ENCODE peak calls at places on chromosomes 13 and 19, in ten cellular contexts. T is A673, S is astrocyte, Z is tibial nerve, D is stomach, E is left lung, V is ascending aorta, L is K562, R is breast epithelium, O is PC-9. N is an unnamed sample. For H3K27me3, the result is how much of the 10 kb centered on the place peaks cover.

GRCh38 chr13:98910501-98910951 is 67.3 kb downstream of the DOCK9 start:
- DNase-seq in S (peak), T (peak), Z (no peak), V (no peak), E (no peak), R (no peak), D (no peak), L (no peak), O (peak), N (no peak)

GRCh38 chr13:109610517-109610916 is 175.9 kb downstream of the IRS2 start:
- DNase-seq in O (peak), Z (no peak), T (peak), E (peak), S (no peak), V (no peak), R (no peak), D (peak), L (peak), N (no peak)

GRCh38 chr13:113853518-113854237 is 10.2 kb downstream of the GAS6 start:
- DNase-seq in V (no peak), S (no peak), E (peak), O (no peak), L (no peak), T (no peak), R (no peak), D (no peak), Z (no peak), N (no peak)

GRCh38 chr13:112525306-112525945 is 62.5 kb downstream of the TUBGCP3 start:
- DNase-seq in Z (no peak), L (no peak), T (no peak), R (no peak), S (no peak), O (no peak), E (no peak), D (no peak), V (no peak), N (no peak)

GRCh38 chr19:5967994-5968430 is 9.9 kb downstream of the RANBP3 start:
- DNase-seq in T (peak), E (peak), R (peak), Z (peak), S (peak), O (peak), D (peak), L (peak), V (no peak), N (no peak)

GRCh38 chr19:14425696-14426138 is 6.6 kb upstream of the DDX39A start:
- DNase-seq in S (peak), D (no peak), V (no peak), L (no peak), T (no peak), O (no peak), Z (no peak), E (no peak), R (no peak), N (no peak)

GRCh38 chr13:97140611-97141010 is 81.5 kb upstream of the MBNL2 start:
- DNase-seq in V (no peak), O (no peak), D (no peak), S (no peak), T (no peak), L (no peak), Z (no peak), E (no peak), R (no peak), N (no peak)

GRCh38 chr13:113656015-113656588 is 1.9 kb downstream of the ATP4B start:
- DNase-seq in D (peak), L (no peak), V (peak), R (no peak), S (no peak), O (no peak), Z (peak), T (no peak), E (peak), N (no peak)

GRCh38 chr19:56088454-56089215 is 32.5 kb downstream of the ZNF787 start:
- DNase-seq in S (no peak), D (no peak), T (no peak), L (no peak), R (no peak), O (no peak), V (no peak), Z (no peak), E (no peak), N (no peak)

GRCh38 chr13:44523176-44524017 is 52.7 kb downstream of the TSC22D1 start:
- DNase-seq in E (no peak), L (no peak), O (peak), V (no peak), Z (no peak), R (no peak), S (peak), D (no peak), T (peak), N (no peak)

GRCh38 chr13:90519157-90519556 is 828.3 kb upstream of the MIR17HG start:
- DNase-seq in T (no peak), E (no peak), O (no peak), L (no peak), V (no peak), S (no peak), R (no peak), Z (no peak), D (no peak), N (no peak)

GRCh38 chr13:27915301-27916207 is 4.2 kb upstream of the PDX1 start:
- DNase-seq in T (no peak), O (no peak), V (no peak), S (no peak), R (no peak), E (no peak), L (no peak), Z (no peak), D (no peak), N (peak)

GRCh38 chr13:93715866-93716265 is 489.3 kb downstream of the GPC6 start:
- DNase-seq in R (no peak), E (no peak), V (no peak), Z (no peak), D (no peak), T (no peak), L (no peak), O (no peak), S (no peak), N (no peak)

GRCh38 chr13:45231722-45232121 is 30.9 kb upstream of the KCTD4 start:
- DNase-seq in L (no peak), V (no peak), S (peak), D (no peak), Z (no peak), E (no peak), O (no peak), R (no peak), T (no peak), N (no peak)

GRCh38 chr13:109695402-109696190 is 90.8 kb downstream of the IRS2 start:
- DNase-seq in R (no peak), Z (no peak), T (no peak), V (no peak), S (no peak), O (no peak), E (no peak), L (no peak), D (no peak), N (no peak)

GRCh38 chr13:91381371-91381770 is 17.1 kb upstream of the GPC5 start:
- DNase-seq in S (peak), L (no peak), Z (no peak), E (no peak), O (no peak), D (no peak), V (no peak), R (no peak), T (peak), N (no peak)

GRCh38 chr13:20301391-20302071 is 69.4 kb upstream of the GJB6 start:
- DNase-seq in S (peak), D (no peak), E (no peak), Z (peak), L (no peak), O (no peak), T (no peak), V (no peak), R (no peak), N (peak)

GRCh38 chr19:2611483-2612464 is 90.7 kb downstream of the GNG7 start:
- DNase-seq in S (no peak), R (no peak), D (no peak), V (no peak), T (no peak), O (no peak), Z (no peak), L (no peak), E (no peak), N (no peak)

GRCh38 chr13:43937839-43938238 is 58.1 kb downstream of the LACC1 start:
- DNase-seq in O (no peak), V (no peak), Z (no peak), L (no peak), E (no peak), T (no peak), R (no peak), S (no peak), D (no peak), N (no peak)

GRCh38 chr19:11538232-11539036 is at the start of gene CNN1:
- DNase-seq in O (no peak), E (peak), T (peak), L (peak), S (peak), V (peak), Z (no peak), R (peak), D (peak), N (peak)

GRCh38 chr19:23440791-23441190 is 45.5 kb upstream of the ZNF91 start:
- DNase-seq in D (no peak), V (no peak), S (no peak), O (peak), E (no peak), L (peak), Z (no peak), T (no peak), R (no peak), N (peak)

GRCh38 chr13:76489299-76489698 is 396.9 kb downstream of the KCTD12 start:
- DNase-seq in S (no peak), Z (no peak), O (no peak), T (no peak), D (no peak), V (no peak), E (no peak), R (no peak), L (no peak), N (no peak)

GRCh38 chr13:87078947-87079795 is 592.0 kb upstream of the SLITRK5 start:
- DNase-seq in E (no peak), O (no peak), R (no peak), Z (no peak), S (no peak), L (no peak), D (no peak), T (no peak), V (no peak), N (no peak)

DNA sequence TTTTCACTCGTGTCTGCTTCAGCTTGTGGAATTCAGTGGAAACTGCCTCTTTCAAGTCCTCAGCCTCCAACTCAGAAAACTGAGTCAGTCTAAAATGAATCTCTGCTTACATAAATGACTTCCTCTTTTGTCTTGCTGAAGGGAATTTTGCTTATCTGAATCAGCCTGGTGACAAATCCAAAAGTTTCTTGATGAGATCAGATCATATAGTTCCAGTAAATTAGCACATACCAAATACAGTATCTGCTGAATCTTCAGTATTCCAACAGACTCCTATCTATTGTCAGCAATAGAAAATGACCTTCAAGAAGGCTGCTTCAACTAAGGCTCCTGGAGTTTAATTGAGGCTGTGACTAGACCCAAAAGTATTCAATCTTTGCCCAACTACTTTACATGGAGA is 290.0 kb downstream of the MZT1 start:
- DNase-seq in L (no peak), R (no peak), Z (no peak), S (peak), D (no peak), O (no peak), T (no peak), V (no peak), E (no peak), N (no peak)
- H3K27ac ChIP-seq in L (no peak), R (no peak), Z (no peak), S (peak), D (no peak), O (no peak), T (no peak), V (no peak), E (no peak), N (no peak)

DNA sequence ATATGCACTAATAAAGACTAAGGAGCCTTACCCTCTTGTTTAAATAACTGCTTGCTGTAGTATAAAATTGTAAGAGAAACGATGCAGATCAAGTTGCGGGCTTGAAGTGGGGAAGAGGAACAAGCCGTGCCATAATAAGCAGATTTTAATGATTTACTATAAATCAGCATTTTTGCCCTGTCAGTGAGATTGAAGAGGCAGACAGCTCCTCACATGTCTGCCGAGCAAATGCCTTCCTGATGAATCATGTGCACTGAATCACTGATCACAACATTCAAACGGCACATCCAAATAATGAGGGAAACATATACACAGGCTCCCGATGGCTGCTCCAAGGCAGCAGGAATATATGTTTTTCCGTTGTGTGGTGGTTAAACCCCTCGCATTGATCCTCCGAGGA is 282.9 kb downstream of the TSHZ3 start:
- DNase-seq in S (peak), Z (no peak), E (no peak), D (no peak), V (no peak), T (peak), L (no peak), O (no peak), R (no peak), N (no peak)
- H3K4me3 ChIP-seq in S (no peak), Z (no peak), E (no peak), D (no peak), V (no peak), T (no peak), L (no peak), O (no peak), R (no peak), N (no peak)

GRCh38 chr19:42626181-42626580 is 31.5 kb upstream of the CEACAM8 start:
- DNase-seq in S (no peak), D (no peak), Z (no peak), O (no peak), L (no peak), R (no peak), V (no peak), T (no peak), E (no peak), N (no peak)

GRCh38 chr19:42629191-42629590 is 34.5 kb upstream of the CEACAM8 start:
- DNase-seq in Z (no peak), L (no peak), S (no peak), E (no peak), D (no peak), O (no peak), V (no peak), T (no peak), R (no peak), N (no peak)

GRCh38 chr19:42628411-42629135 is 33.8 kb upstream of the CEACAM8 start:
- DNase-seq in Z (no peak), L (no peak), V (no peak), R (no peak), T (no peak), S (no peak), D (no peak), O (no peak), E (no peak), N (no peak)

DNA sequence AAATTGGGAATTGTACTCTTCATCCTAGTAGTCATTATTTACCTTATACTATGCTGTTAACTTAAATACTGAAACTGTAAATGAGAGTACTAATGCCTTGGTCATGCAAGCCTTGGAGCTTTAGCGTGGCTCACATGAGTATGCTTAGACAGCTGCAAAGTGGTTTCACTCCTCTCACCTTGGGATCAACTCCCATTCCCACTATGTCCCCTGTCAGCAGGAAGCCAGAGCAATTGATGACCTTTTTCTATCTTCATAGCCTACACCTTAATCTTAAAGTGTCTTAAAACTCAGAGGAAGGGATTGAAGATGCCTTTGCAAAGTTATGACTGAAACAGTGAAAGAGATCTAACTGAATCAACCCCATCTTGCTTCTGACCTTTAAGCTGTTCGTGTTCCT is 33.2 kb upstream of the CEACAM8 start:
- DNase-seq in Z (no peak), D (no peak), V (no peak), E (no peak), O (no peak), L (no peak), T (no peak), R (no peak), S (no peak), N (no peak)
- H3K27me3 ChIP-seq in Z (under half), D (under half), V (under half), E (under half), O (half or more), L (under half), T (under half), R (under half), S (under half), N (under half)

DNA sequence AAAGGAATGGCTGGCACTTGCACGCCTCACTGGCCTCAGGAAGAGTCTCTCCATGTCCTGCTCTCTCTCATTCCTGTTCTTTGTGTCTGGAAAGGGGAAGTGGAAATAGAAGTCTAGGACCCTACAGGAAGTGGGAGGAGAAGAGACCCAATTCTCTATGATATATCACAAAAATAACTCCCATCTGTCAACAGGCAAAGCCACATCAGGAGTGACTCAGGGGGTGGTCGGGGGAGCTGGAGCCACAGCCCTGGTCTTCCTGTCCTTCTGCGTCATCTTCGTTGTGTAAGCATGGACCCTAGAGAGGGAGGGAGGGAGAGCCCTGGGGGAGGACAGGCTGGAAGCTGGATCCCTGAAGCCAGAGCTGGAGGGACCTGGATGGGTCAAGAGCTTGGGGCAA is 3.0 kb downstream of the SIGLEC9 start:
- DNase-seq in Z (no peak), E (peak), L (peak), D (no peak), S (no peak), T (no peak), R (no peak), O (no peak), V (peak), N (no peak)
- H3K27ac ChIP-seq in Z (no peak), E (no peak), L (no peak), D (no peak), S (no peak), T (no peak), R (no peak), O (no peak), V (no peak), N (no peak)

N was measured in esophagus muscularis mucosa.